ENCODE peak calls at places on chromosomes 13 and 19, in six cellular contexts. Q, K, M, T, X and F are unnamed samples.

GRCh38 chr13:94065741-94066140 is 413.7 kb downstream of the DCT start:
- DNase-seq in M (no peak), X (peak; percentile 66), T (no peak), K (no peak), Q (no peak), F (peak; percentile 18)

GRCh38 chr19:34145741-34146202 is 26.5 kb upstream of the LSM14A start:
- DNase-seq in Q (peak; percentile 67), K (peak; percentile 43), T (peak; percentile 74), X (no peak), M (no peak), F (peak; percentile 36)

GRCh38 chr19:39112338-39112890 is 13.2 kb upstream of the PAK4 start:
- DNase-seq in X (peak; percentile 87), M (no peak), K (peak; percentile 83), T (no peak), Q (no peak), F (no peak)

GRCh38 chr19:31883299-31883990 is 462.0 kb upstream of the ZNF507 start:
- DNase-seq in X (peak; percentile 62), M (no peak), Q (no peak), T (no peak), K (no peak), F (no peak)

GRCh38 chr19:47729468-47729798 is 15.9 kb upstream of the NOP53 start:
- DNase-seq in Q (peak; percentile 91), K (peak; percentile 91), X (peak; percentile 96), T (peak; percentile 33), M (no peak), F (peak; percentile 87)

GRCh38 chr19:18013621-18014111 is 5.7 kb downstream of the ARRDC2 start:
- DNase-seq in K (no peak), X (peak; percentile 35), Q (no peak), T (peak; percentile 39), M (no peak), F (no peak)

GRCh38 chr19:5206751-5207075 is 133.9 kb downstream of the PTPRS start:
- DNase-seq in X (peak; percentile 84), T (no peak), Q (no peak), K (no peak), M (no peak), F (no peak)

GRCh38 chr13:45162194-45162593 is 38.7 kb downstream of the KCTD4 start:
- DNase-seq in M (no peak), X (peak; percentile 9), K (peak; percentile 14), Q (peak; percentile 48), T (no peak), F (peak; percentile 20)

GRCh38 chr13:25625361-25625760 is 253.6 kb downstream of the ATP8A2 start:
- DNase-seq in K (no peak), Q (no peak), X (no peak), M (no peak), T (no peak), F (no peak)

GRCh38 chr19:45187421-45188100 is 9.0 kb downstream of the BLOC1S3 start:
- DNase-seq in T (peak; percentile 77), X (peak; percentile 37), Q (peak; percentile 15), M (no peak), K (no peak), F (no peak)

GRCh38 chr13:30676672-30677071 is 58.7 kb upstream of the ALOX5AP start:
- DNase-seq in T (no peak), X (peak; percentile 83), M (no peak), Q (peak; percentile 42), K (peak; percentile 51), F (peak; percentile 26)

DNA sequence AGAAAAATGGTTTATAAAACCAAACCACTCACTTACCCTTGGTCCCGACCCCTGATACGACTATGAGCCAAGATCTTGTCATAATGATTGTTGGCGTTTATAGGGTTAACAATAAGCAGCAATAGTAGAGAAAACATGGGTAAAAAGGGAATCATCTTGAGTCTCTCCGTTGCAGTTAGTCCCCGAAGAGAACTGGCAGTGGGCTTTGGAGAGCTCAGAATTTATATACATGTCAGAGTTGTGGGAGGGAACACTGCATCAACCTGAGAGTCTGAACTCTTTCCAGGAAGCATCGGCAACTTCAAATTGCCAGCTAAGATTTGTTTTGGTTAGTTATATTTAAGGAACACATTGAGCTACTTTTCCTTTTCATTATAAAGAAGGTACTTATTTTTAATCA is at the start of gene POSTN:
- DNase-seq in T (no peak), X (no peak), K (no peak), M (no peak), Q (peak; percentile 84), F (no peak)
- H3K4me3 ChIP-seq in T (no peak within 1 kb of the TSS), X (peak within 1 kb of the TSS; percentile 72), K (no peak within 1 kb of the TSS), M (no peak within 1 kb of the TSS), Q (peak within 1 kb of the TSS; percentile 38), F (peak within 1 kb of the TSS; percentile 28)

DNA sequence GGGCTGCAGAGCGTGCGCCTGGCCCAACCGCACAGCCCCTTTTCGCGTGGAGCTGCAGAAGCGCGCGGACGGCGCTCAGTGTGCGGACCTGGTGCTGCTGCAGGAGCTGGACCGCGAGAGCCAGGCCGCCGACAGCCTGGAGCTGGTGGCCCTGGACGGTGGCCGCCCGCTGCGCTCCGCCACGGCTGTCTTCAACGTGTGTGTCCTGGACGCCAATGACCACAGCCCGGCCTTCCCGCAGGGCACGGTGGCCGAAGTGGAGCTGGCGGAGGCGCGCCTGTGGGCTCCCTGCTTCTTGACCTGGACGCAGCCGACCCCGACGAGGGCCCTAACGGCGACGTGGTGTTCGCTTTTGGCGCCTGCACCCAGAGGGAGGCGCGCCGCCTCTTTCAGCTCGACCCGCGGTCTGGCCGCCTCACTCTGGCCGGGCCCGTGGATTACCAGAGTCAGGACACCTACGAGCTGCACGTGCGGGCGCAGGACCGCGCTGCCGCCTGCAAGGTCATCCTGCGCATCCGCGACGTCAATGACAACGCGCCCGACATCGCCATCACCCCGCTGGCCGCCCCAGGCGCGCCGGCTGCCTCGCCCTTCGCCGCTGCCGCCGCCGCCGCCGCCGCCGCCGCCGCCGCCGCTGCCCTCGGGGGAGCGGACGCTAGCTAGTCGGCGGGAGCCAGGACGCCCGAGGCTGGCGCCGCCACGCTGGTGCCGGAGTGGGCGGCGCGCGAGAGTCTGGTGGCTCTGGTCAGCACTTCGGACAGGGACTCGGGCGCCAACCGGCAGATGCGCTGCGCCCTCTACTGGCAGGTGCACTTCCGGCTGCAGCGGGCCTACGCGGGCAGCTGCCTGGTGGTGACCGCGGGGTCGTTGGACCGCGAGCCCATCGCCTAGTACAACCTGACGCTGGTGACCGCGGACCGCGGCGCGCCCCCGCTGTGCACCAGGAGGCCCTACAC is 172.2 kb downstream of the OLFM4 start:
- DNase-seq in T (peak; percentile 96), X (peak; percentile 71), M (no peak), K (no peak), Q (no peak), F (peak; percentile 7)
- TF ChIP-seq CTCF in T (peak; percentile 92), X (no peak), M (no peak), K (peak; percentile 81), Q (peak; percentile 22), F (peak; percentile 35)

DNA sequence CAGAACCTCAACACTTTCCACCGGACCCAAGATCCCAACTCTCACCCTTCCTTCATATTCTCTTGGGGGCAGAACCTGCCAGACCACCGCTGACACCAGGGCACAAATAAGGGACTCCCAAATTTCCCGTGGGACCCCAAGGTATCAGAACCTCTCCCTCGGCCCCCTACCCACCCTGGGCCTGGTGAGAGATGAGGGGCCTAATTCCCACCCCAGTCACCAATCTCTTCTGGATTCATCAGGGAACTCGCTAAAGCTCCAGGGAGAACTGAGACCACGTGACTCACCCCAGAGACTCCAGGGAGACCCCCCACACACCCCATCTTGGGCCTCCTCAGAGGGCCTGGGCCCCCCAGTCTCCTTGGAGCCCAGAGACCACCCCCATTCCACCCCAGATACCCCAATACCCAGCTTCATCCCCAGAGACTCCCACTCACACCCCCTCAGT is 1.8 kb downstream of the LMNB2 start:
- DNase-seq in K (no peak), Q (no peak), M (no peak), X (peak; percentile 60), T (no peak), F (no peak)
- H3K4me3 ChIP-seq in K (no peak overlapping the region), Q (no peak overlapping the region), M (peak overlapping the region; percentile 81), X (peak overlapping the region; percentile 94), T (peak overlapping the region; percentile 100), F (no peak overlapping the region)

GRCh38 chr19:51926426-51926783 is 867 bp upstream of the ZNF613 start:
- DNase-seq in K (no peak), T (no peak), M (no peak), X (no peak), Q (no peak), F (no peak)

GRCh38 chr19:51927859-51928258 is 587 bp downstream of the ZNF613 start:
- DNase-seq in X (no peak), K (no peak), T (no peak), M (no peak), Q (no peak), F (no peak)

GRCh38 chr19:51931921-51932320 is 4.6 kb downstream of the ZNF613 start:
- DNase-seq in T (no peak), X (no peak), Q (no peak), K (no peak), M (no peak), F (no peak)

GRCh38 chr19:51921949-51922348 is 5.3 kb upstream of the ZNF613 start:
- DNase-seq in Q (no peak), T (no peak), K (no peak), X (no peak), M (no peak), F (no peak)

DNA sequence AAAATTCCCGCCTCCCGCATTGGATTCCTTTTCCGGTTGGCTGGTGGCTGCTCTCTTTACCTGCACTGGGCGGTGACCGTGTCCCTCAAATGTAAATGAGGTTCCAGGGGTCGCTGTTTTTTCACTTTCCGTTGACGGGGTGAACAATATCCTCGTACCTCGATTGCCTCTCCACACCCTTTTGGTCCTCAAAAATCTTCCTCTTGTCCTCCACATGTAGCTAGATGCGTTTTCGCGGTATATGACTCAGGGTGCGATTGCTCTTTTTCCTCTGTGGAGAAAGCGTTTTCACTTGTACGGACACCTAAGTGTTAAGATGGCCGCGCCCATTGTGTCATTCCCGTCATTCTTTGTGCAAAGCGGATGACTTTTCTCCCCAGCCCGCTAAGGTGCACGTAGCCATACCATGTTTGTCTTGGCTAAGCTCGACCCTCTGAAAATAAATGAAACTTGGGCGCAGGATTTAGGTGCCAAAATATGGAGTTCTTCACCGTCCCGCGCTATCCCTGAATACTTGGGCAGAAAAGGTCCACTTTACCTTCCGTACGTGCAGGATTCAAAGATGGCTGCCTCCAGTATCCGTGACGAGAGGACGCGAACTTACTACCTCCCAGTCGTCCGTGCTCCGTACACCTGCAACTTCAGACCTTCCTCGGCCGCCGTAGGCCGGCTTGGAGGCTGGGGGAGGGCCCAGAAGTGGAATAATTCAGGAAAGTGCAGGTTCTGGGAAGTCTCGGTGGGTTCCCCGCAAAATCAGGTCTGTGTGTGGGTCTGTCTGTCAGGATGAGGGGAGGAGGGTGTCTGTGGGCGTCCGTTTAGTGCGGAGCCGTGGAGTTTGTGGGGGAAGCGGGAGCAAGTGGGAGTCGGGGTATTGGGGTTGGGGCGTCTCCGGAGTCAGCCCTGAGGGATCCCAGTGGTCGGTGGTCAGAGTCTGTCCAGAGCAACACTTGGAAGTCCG is at the start of gene ZNF613:
- DNase-seq in T (peak; percentile 92), Q (peak; percentile 97), X (peak; percentile 89), M (peak; percentile 91), K (peak; percentile 86), F (peak; percentile 90)
- TF ChIP-seq CTCF in T (peak; percentile 47), Q (peak; percentile 4), X (peak; percentile 27), M (no peak), K (peak; percentile 46), F (peak; percentile 30)